ENCODE peak calls at places on chromosome 22, in five cellular contexts. X, F, E, N and J are unnamed samples.

GRCh38 chr22:45254789-45255261 is 14.1 kb upstream of the KIAA0930 start:
- DNase-seq in N (peak), E (no peak), F (no peak), X (no peak), J (no peak)

GRCh38 chr22:47547239-47547661 is 784.8 kb downstream of the TBC1D22A start:
- DNase-seq in F (no peak), X (no peak), N (no peak), E (no peak), J (no peak)

GRCh38 chr22:24170189-24170588 is 11.1 kb upstream of the SUSD2 start:
- DNase-seq in X (no peak), F (no peak), N (no peak), E (no peak), J (peak)

GRCh38 chr22:24010018-24010391 is 1.1 kb upstream of the CABIN1 start:
- DNase-seq in X (no peak), F (no peak), N (no peak), E (no peak), J (no peak)

GRCh38 chr22:48579915-48580279 is 1247.8 kb downstream of the BRD1 start:
- DNase-seq in E (no peak), F (no peak), X (no peak), N (no peak), J (no peak)

GRCh38 chr22:46531776-46532175 is 5.6 kb downstream of the CELSR1 start:
- DNase-seq in E (no peak), X (no peak), F (no peak), N (no peak), J (no peak)

GRCh38 chr22:44459041-44459440 is 39.0 kb downstream of the RTL6 start:
- DNase-seq in X (no peak), E (no peak), N (no peak), F (no peak), J (no peak)

GRCh38 chr22:25404556-25404922 is 159.9 kb upstream of the GRK3 start:
- DNase-seq in X (no peak), F (peak), N (no peak), E (peak), J (peak)

GRCh38 chr22:23849009-23850006 is 8.4 kb upstream of the SLC2A11 start:
- DNase-seq in N (no peak), X (peak), E (peak), F (peak), J (peak)

GRCh38 chr22:46108564-46109473 is 41.5 kb upstream of the PPARA start:
- DNase-seq in F (peak), N (no peak), E (peak), X (peak), J (peak)

GRCh38 chr22:50118557-50119168 is 28.9 kb downstream of the MOV10L1 start:
- DNase-seq in E (peak), N (no peak), F (peak), X (no peak), J (no peak)

GRCh38 chr22:33188316-33188715 is 130.1 kb upstream of the SYN3 start:
- DNase-seq in N (no peak), E (no peak), F (no peak), X (no peak), J (no peak)

GRCh38 chr22:21909871-21910270 is 42.4 kb upstream of the MAPK1 start:
- DNase-seq in N (no peak), F (no peak), E (no peak), X (no peak), J (no peak)
- TF ChIP-seq FOXM1 in N (no peak), F (no peak), E (no peak), X (no peak), J (no peak)

DNA sequence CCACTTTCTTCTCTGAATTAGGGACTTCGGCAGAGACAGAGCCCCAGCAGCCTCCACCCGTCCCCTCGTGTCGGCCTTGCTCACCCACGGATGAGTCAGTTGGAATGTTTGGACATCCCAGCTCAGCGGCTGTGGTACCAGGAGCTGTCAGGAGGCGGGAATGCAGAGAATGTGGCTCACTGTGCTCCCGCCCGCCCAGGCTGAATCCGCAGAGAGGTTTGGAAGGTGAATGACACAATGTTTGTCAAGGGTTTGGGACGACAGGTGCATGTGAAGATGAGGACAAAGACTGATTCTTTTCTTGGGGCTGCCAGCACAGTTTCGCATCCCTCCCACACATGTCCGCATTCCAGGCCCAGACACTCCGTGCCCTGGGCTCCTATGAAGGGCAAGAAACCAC is 39.6 kb downstream of the LIF start:
- DNase-seq in X (no peak), F (no peak), E (peak), N (no peak), J (peak)
- TF ChIP-seq FOXM1 in X (no peak), F (no peak), E (no peak), N (no peak), J (no peak)

GRCh38 chr22:40592352-40593113 is 44.0 kb downstream of the MRTFA start:
- DNase-seq in N (peak), F (no peak), E (no peak), X (no peak), J (no peak)
- TF ChIP-seq FOXM1 in N (peak), F (no peak), E (no peak), X (no peak), J (no peak)

GRCh38 chr22:37211853-37212173 is 464 bp downstream of the SSTR3 start:
- DNase-seq in N (no peak), E (no peak), X (no peak), F (no peak), J (peak)
- TF ChIP-seq FOXM1 in N (no peak), E (no peak), X (no peak), F (no peak), J (no peak)

DNA sequence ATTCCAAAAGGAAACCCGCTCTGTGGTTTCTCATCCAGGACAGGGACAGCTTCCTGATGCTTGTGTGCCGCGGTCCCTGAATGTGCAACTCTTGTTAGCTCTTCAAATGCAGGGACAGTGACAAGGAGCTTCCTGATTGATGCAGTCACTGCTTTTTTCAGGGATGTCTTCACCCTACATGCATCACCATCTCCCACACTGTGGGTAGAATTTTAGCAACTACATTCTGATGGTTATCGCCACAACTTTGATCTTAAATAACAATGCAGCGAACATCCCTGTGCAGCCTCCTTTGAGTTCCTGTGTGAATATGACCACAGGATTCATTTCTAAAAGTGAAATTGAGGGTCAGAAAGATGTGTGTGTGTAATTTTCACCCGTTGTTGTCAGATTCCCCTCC is 115.0 kb downstream of the GGTLC2 start:
- DNase-seq in E (no peak), X (no peak), N (no peak), F (no peak), J (no peak)
- TF ChIP-seq FOXM1 in E (no peak), X (no peak), N (no peak), F (no peak), J (no peak)

DNA sequence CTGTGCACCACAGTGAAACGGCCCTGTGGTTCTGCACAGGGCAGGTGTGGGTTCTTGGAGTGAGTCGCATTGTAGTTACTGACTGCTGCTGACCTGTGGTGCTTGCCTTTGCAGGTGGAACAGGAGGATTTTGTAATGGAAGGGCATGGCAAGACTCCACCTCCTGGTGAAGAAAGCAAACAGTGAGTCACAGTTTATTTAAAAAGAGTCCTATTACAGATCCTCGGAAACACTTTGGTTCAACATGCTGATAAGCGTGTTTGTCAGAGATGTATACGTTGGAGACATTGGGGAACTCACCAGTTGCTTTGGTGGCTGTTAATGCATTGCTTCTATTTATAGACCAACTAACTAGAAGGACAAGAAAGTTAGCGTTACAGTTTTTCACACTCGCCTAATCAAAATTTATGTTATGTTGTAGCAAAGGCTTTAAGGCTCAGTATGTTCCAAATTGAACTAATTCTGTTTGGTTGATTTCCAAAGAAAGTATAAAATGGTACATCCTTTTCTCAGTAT is 21.7 kb upstream of the TNRC6B start:
- DNase-seq in E (peak), X (peak), F (peak), N (no peak), J (no peak)
- TF ChIP-seq FOXM1 in E (no peak), X (no peak), F (no peak), N (no peak), J (no peak)

DNA sequence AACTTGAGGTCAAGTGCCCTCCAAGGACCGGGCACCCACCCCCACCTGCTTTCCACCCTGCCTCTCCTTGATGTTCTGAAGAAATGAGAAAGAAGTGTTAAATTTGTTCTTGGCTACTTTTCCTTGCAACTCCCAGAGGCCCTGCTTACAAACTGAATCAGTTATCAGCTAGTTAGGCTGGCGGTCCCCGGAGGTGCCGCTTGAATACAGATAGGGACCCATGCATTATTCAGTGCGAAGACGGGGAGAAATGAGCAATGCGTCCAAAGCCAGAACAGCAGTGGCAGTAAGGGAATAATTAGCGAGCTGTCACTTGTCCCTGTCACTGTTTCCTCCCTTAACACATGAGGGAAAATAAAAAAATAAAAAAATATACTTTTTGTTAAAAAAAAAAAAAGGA is 528.2 kb downstream of the MN1 start:
- DNase-seq in F (no peak), X (no peak), N (no peak), E (no peak), J (no peak)
- TF ChIP-seq FOXM1 in F (no peak), X (no peak), N (no peak), E (no peak), J (no peak)

GRCh38 chr22:39414377-39414776 is 14.8 kb downstream of the TAB1 start:
- DNase-seq in N (no peak), E (no peak), X (no peak), F (no peak), J (no peak)
- TF ChIP-seq FOXM1 in N (no peak), E (no peak), X (no peak), F (no peak), J (no peak)

DNA sequence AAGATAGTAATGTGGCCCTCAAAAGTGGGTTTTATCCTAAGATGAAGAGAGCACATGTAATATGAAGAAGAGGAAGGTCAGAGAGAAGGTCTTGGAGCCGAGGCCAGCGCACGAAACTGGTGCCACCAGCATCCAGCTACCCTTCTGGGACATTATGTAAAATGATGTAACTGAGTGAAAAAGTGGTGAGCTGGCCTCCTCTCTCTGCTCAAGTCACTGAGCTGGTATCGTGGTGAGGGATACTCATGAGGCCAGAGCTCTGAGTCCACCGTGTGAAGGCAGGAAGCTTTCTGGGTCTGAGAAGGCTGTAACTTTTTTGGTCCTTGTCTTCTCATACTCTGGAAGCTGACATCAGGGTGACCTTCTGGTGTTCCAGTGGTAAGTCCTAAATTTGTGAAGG is 25.1 kb downstream of the RNF185 start:
- DNase-seq in F (no peak), N (no peak), E (no peak), X (no peak), J (no peak)
- TF ChIP-seq FOXM1 in F (no peak), N (no peak), E (no peak), X (no peak), J (no peak)